ENCODE peak calls at places on chromosomes 1 and 21, in six cellular contexts. One of them, this sample, is unnamed. For H3K36me3, the result is how much of the 10 kb centered on the place peaks cover.

GRCh38 chr1:52127181-52128175 is 14.4 kb upstream of the ZFYVE9 start:
- DNase-seq in kidney: no peak
- DNase-seq in spleen: no peak
- DNase-seq in OCI-LY7: peak
- DNase-seq in right lobe of liver: peak
- DNase-seq in CD8-positive, alpha-beta memory T cell: peak
- DNase-seq in this sample: no peak

GRCh38 chr1:111446967-111447892 is 1.8 kb downstream of the WDR77 start:
- DNase-seq in CD8-positive, alpha-beta memory T cell: no peak
- DNase-seq in right lobe of liver: no peak
- DNase-seq in OCI-LY7: no peak
- DNase-seq in kidney: no peak
- DNase-seq in spleen: no peak
- DNase-seq in this sample: no peak

GRCh38 chr21:27570306-27570868 is 603.5 kb upstream of the ADAMTS5 start:
- DNase-seq in kidney: peak
- DNase-seq in right lobe of liver: no peak
- DNase-seq in OCI-LY7: no peak
- DNase-seq in spleen: no peak
- DNase-seq in CD8-positive, alpha-beta memory T cell: no peak
- DNase-seq in this sample: no peak

GRCh38 chr1:12539705-12540579 is 78.1 kb downstream of the DHRS3 start:
- DNase-seq in kidney: peak
- DNase-seq in OCI-LY7: no peak
- DNase-seq in spleen: no peak
- DNase-seq in right lobe of liver: peak
- DNase-seq in CD8-positive, alpha-beta memory T cell: no peak
- DNase-seq in this sample: no peak

GRCh38 chr1:27525296-27526271 is 35.6 kb upstream of the WASF2 start:
- DNase-seq in CD8-positive, alpha-beta memory T cell: peak
- DNase-seq in right lobe of liver: no peak
- DNase-seq in OCI-LY7: peak
- DNase-seq in spleen: peak
- DNase-seq in kidney: peak
- DNase-seq in this sample: no peak

GRCh38 chr1:119712342-119713038 is 756 bp downstream of the PHGDH start:
- DNase-seq in right lobe of liver: peak
- DNase-seq in spleen: no peak
- DNase-seq in kidney: peak
- DNase-seq in CD8-positive, alpha-beta memory T cell: peak
- DNase-seq in OCI-LY7: peak
- DNase-seq in this sample: no peak

GRCh38 chr1:56415258-56415657 is 164.1 kb downstream of the PLPP3 start:
- DNase-seq in kidney: no peak
- DNase-seq in right lobe of liver: no peak
- DNase-seq in CD8-positive, alpha-beta memory T cell: no peak
- DNase-seq in OCI-LY7: no peak
- DNase-seq in spleen: no peak
- DNase-seq in this sample: no peak

GRCh38 chr1:52296345-52296744 is 69.7 kb downstream of the CC2D1B start:
- DNase-seq in right lobe of liver: no peak
- DNase-seq in kidney: no peak
- DNase-seq in OCI-LY7: peak
- DNase-seq in CD8-positive, alpha-beta memory T cell: peak
- DNase-seq in spleen: no peak
- DNase-seq in this sample: no peak

GRCh38 chr1:208178091-208178529 is 66.1 kb downstream of the PLXNA2 start:
- DNase-seq in CD8-positive, alpha-beta memory T cell: no peak
- DNase-seq in kidney: no peak
- DNase-seq in right lobe of liver: no peak
- DNase-seq in spleen: no peak
- DNase-seq in OCI-LY7: no peak
- DNase-seq in this sample: no peak

GRCh38 chr1:74468982-74469603 is 43.3 kb downstream of the LRRC53 start:
- DNase-seq in OCI-LY7: peak
- DNase-seq in spleen: no peak
- DNase-seq in right lobe of liver: no peak
- DNase-seq in CD8-positive, alpha-beta memory T cell: no peak
- DNase-seq in kidney: no peak
- DNase-seq in this sample: no peak

GRCh38 chr1:225572422-225572821 is 80.5 kb downstream of the ENAH start:
- DNase-seq in OCI-LY7: no peak
- DNase-seq in kidney: no peak
- DNase-seq in spleen: no peak
- DNase-seq in right lobe of liver: no peak
- DNase-seq in CD8-positive, alpha-beta memory T cell: no peak
- DNase-seq in this sample: no peak

GRCh38 chr1:246875041-246876026 is 56.4 kb downstream of the AHCTF1 start:
- DNase-seq in right lobe of liver: no peak
- DNase-seq in CD8-positive, alpha-beta memory T cell: no peak
- DNase-seq in spleen: no peak
- DNase-seq in kidney: no peak
- DNase-seq in OCI-LY7: no peak
- DNase-seq in this sample: no peak

GRCh38 chr1:239428311-239428710 is 41.9 kb downstream of the CHRM3 start:
- DNase-seq in spleen: no peak
- DNase-seq in kidney: no peak
- DNase-seq in right lobe of liver: no peak
- DNase-seq in CD8-positive, alpha-beta memory T cell: no peak
- DNase-seq in OCI-LY7: no peak
- DNase-seq in this sample: no peak

GRCh38 chr1:233268389-233269022 is 27.0 kb downstream of the PCNX2 start:
- DNase-seq in CD8-positive, alpha-beta memory T cell: no peak
- DNase-seq in spleen: no peak
- DNase-seq in right lobe of liver: no peak
- DNase-seq in OCI-LY7: no peak
- DNase-seq in kidney: no peak
- DNase-seq in this sample: no peak

GRCh38 chr1:44068442-44068861 is 37.2 kb upstream of the SLC6A9 start:
- DNase-seq in spleen: peak
- DNase-seq in right lobe of liver: peak
- DNase-seq in CD8-positive, alpha-beta memory T cell: no peak
- DNase-seq in kidney: no peak
- DNase-seq in OCI-LY7: peak
- DNase-seq in this sample: no peak

GRCh38 chr1:65449214-65449823 is 28.9 kb downstream of the LEPR start:
- DNase-seq in kidney: no peak
- DNase-seq in right lobe of liver: no peak
- DNase-seq in CD8-positive, alpha-beta memory T cell: no peak
- DNase-seq in spleen: no peak
- DNase-seq in OCI-LY7: no peak
- DNase-seq in this sample: no peak

GRCh38 chr1:65059930-65060538 is 88.0 kb upstream of the AK4 start:
- DNase-seq in CD8-positive, alpha-beta memory T cell: no peak
- DNase-seq in OCI-LY7: peak
- DNase-seq in kidney: no peak
- DNase-seq in spleen: no peak
- DNase-seq in right lobe of liver: no peak
- DNase-seq in this sample: no peak

GRCh38 chr21:31873275-31873695 is 465 bp downstream of the HUNK start:
- DNase-seq in right lobe of liver: no peak
- DNase-seq in OCI-LY7: no peak
- DNase-seq in CD8-positive, alpha-beta memory T cell: no peak
- DNase-seq in kidney: peak
- DNase-seq in spleen: peak
- DNase-seq in this sample: no peak

GRCh38 chr1:151819227-151819835 is 12.3 kb downstream of the RORC start:
- DNase-seq in right lobe of liver: peak
- DNase-seq in OCI-LY7: no peak
- DNase-seq in CD8-positive, alpha-beta memory T cell: no peak
- DNase-seq in kidney: no peak
- DNase-seq in spleen: no peak
- DNase-seq in this sample: no peak

GRCh38 chr1:119186471-119186870 is 46.0 kb upstream of the WARS2 start:
- DNase-seq in CD8-positive, alpha-beta memory T cell: no peak
- DNase-seq in right lobe of liver: no peak
- DNase-seq in spleen: no peak
- DNase-seq in kidney: no peak
- DNase-seq in OCI-LY7: no peak
- DNase-seq in this sample: no peak

GRCh38 chr1:202848191-202848542 is 37.4 kb downstream of the PCAT6 start:
- DNase-seq in right lobe of liver: no peak
- DNase-seq in CD8-positive, alpha-beta memory T cell: no peak
- DNase-seq in kidney: no peak
- DNase-seq in OCI-LY7: peak
- DNase-seq in spleen: no peak
- DNase-seq in this sample: no peak

GRCh38 chr21:45257673-45258341 is 29.9 kb downstream of the POFUT2 start:
- DNase-seq in kidney: peak
- DNase-seq in OCI-LY7: no peak
- DNase-seq in right lobe of liver: peak
- DNase-seq in CD8-positive, alpha-beta memory T cell: no peak
- DNase-seq in spleen: peak
- DNase-seq in this sample: no peak

GRCh38 chr1:210750468-210750867 is 383.5 kb downstream of the KCNH1 start:
- DNase-seq in right lobe of liver: no peak
- DNase-seq in kidney: no peak
- DNase-seq in spleen: no peak
- DNase-seq in OCI-LY7: no peak
- DNase-seq in CD8-positive, alpha-beta memory T cell: no peak
- DNase-seq in this sample: no peak

GRCh38 chr1:42734201-42735035 is 5.6 kb downstream of the CLDN19 start:
- DNase-seq in OCI-LY7: no peak
- DNase-seq in spleen: no peak
- DNase-seq in right lobe of liver: no peak
- DNase-seq in CD8-positive, alpha-beta memory T cell: no peak
- DNase-seq in kidney: no peak
- DNase-seq in this sample: no peak

GRCh38 chr21:44911384-44912157 is 9.1 kb downstream of the ITGB2 start:
- DNase-seq in spleen: peak
- DNase-seq in CD8-positive, alpha-beta memory T cell: peak
- DNase-seq in OCI-LY7: peak
- DNase-seq in kidney: peak
- DNase-seq in right lobe of liver: peak
- DNase-seq in this sample: peak

GRCh38 chr1:119220980-119221379 is 80.5 kb upstream of the WARS2 start:
- DNase-seq in right lobe of liver: no peak
- DNase-seq in spleen: no peak
- DNase-seq in kidney: no peak
- DNase-seq in CD8-positive, alpha-beta memory T cell: no peak
- DNase-seq in OCI-LY7: no peak
- DNase-seq in this sample: no peak

GRCh38 chr1:228060458-228061190 is 21.9 kb upstream of the ARF1 start:
- DNase-seq in kidney: peak
- DNase-seq in OCI-LY7: no peak
- DNase-seq in spleen: peak
- DNase-seq in CD8-positive, alpha-beta memory T cell: no peak
- DNase-seq in right lobe of liver: no peak
- DNase-seq in this sample: no peak

GRCh38 chr1:207763972-207764371 is 12.1 kb downstream of the CD46 start:
- DNase-seq in right lobe of liver: no peak
- DNase-seq in kidney: no peak
- DNase-seq in CD8-positive, alpha-beta memory T cell: no peak
- DNase-seq in OCI-LY7: no peak
- DNase-seq in spleen: no peak
- DNase-seq in this sample: no peak

GRCh38 chr1:54874079-54874830 is 12.7 kb downstream of the DHCR24 start:
- DNase-seq in OCI-LY7: no peak
- DNase-seq in CD8-positive, alpha-beta memory T cell: no peak
- DNase-seq in right lobe of liver: no peak
- DNase-seq in kidney: no peak
- DNase-seq in spleen: no peak
- DNase-seq in this sample: no peak
- H3K36me3 ChIP-seq in OCI-LY7: half or more
- H3K36me3 ChIP-seq in CD8-positive, alpha-beta memory T cell: under half
- H3K36me3 ChIP-seq in right lobe of liver: half or more
- H3K36me3 ChIP-seq in kidney: under half
- H3K36me3 ChIP-seq in spleen: half or more
- H3K36me3 ChIP-seq in this sample: under half

DNA sequence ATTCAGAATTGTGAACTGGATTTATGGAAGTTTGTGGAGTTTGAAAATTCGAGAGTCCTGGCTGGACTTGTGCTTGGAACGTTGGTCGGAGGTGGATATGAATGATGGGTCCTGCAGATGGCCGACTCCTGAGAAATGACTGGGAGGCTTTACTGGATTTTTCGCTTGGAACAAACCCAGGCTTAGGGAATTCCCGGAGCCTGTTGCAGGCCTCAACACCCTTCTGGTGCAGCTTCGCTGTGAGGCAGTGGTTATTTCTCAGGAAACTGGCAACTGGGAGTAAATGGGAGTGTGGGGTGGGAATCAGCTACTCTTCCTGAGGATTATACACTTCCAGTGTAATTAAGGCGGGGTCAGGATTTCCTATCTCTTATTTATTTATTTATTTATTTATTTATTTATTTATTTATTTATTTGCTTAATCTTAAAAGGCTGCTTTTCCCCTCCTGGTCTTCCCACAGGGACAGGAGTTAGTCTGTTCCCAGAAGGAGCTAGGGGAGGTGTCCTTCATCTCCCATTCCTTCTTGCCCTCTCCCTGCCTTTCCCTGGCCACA is 21.1 kb downstream of the MAPKAPK2 start:
- DNase-seq in OCI-LY7: no peak
- DNase-seq in kidney: no peak
- DNase-seq in spleen: no peak
- DNase-seq in right lobe of liver: no peak
- DNase-seq in CD8-positive, alpha-beta memory T cell: no peak
- DNase-seq in this sample: no peak
- H3K27ac ChIP-seq in OCI-LY7: no peak
- H3K27ac ChIP-seq in kidney: no peak
- H3K27ac ChIP-seq in spleen: no peak
- H3K27ac ChIP-seq in right lobe of liver: no peak
- H3K27ac ChIP-seq in CD8-positive, alpha-beta memory T cell: no peak
- H3K27ac ChIP-seq in this sample: no peak

DNA sequence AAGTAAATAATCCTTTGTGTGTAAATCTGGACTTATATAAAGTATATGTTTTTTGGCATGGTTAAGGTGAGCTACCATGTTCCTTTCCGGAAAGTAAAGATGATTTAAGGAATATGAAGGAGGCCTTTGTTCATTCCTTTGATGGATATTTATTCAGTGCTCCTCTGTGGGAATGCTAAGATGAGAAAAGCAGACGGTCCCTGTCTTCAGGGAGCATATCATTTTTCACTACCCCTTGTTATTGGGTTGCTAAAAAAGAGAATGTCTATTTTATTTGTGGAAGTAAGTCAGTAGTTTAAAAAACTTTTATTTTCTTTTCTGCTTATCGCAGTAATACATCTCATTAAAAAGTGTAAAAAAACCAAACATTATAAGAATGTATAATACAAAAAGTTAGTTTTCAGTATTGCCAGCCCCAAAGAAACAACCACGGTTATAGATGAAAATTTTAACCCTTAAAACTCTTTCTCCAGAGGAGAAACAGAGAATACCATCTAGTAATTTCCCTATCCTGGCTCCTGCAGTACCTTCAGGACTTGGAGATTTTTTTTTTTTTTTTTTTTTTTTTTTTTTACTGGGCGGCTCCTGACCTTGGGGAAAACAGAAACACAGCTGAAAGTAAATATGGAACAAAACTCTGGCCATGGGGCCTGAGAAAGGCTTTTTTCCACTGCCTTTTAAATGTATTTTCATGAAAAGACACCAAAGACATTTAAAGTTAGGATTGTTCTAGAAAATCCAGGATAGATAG is 35.3 kb upstream of the CNN3 start:
- DNase-seq in right lobe of liver: no peak
- DNase-seq in CD8-positive, alpha-beta memory T cell: no peak
- DNase-seq in kidney: no peak
- DNase-seq in OCI-LY7: no peak
- DNase-seq in spleen: no peak
- DNase-seq in this sample: no peak
- H3K4me3 ChIP-seq in right lobe of liver: peak
- H3K4me3 ChIP-seq in CD8-positive, alpha-beta memory T cell: peak
- H3K4me3 ChIP-seq in kidney: peak
- H3K4me3 ChIP-seq in OCI-LY7: peak
- H3K4me3 ChIP-seq in spleen: peak
- H3K4me3 ChIP-seq in this sample: peak

GRCh38 chr1:166844791-166845190 is 5.5 kb downstream of the POGK start:
- DNase-seq in right lobe of liver: no peak
- DNase-seq in OCI-LY7: no peak
- DNase-seq in kidney: no peak
- DNase-seq in CD8-positive, alpha-beta memory T cell: no peak
- DNase-seq in spleen: no peak
- DNase-seq in this sample: no peak
- H3K36me3 ChIP-seq in right lobe of liver: half or more
- H3K36me3 ChIP-seq in OCI-LY7: half or more
- H3K36me3 ChIP-seq in kidney: half or more
- H3K36me3 ChIP-seq in CD8-positive, alpha-beta memory T cell: half or more
- H3K36me3 ChIP-seq in spleen: half or more
- H3K36me3 ChIP-seq in this sample: half or more